ENCODE peak calls at places on chromosomes 4 and X, in nine cellular contexts. One of them, this sample, is unnamed.

GRCh38 chr4:28369504-28369903 is 1508.9 kb downstream of the STIM2 start:
- DNase-seq in CD8-positive, alpha-beta T cell: no peak
- DNase-seq in neural crest cell: no peak
- DNase-seq in MM.1S: no peak
- DNase-seq in lower lobe of right lung: no peak
- DNase-seq in fibroblast of lung: peak; percentile 13
- DNase-seq in kidney: no peak
- DNase-seq in uterus: no peak
- DNase-seq in WTC11: no peak
- DNase-seq in this sample: no peak

GRCh38 chr4:71290074-71290473 is 48.7 kb upstream of the SLC4A4 start:
- DNase-seq in CD8-positive, alpha-beta T cell: no peak
- DNase-seq in lower lobe of right lung: no peak
- DNase-seq in neural crest cell: no peak
- DNase-seq in fibroblast of lung: peak; percentile 89
- DNase-seq in MM.1S: no peak
- DNase-seq in WTC11: no peak
- DNase-seq in kidney: no peak
- DNase-seq in uterus: no peak
- DNase-seq in this sample: no peak

GRCh38 chr4:119082661-119083060 is 53.0 kb upstream of the MYOZ2 start:
- DNase-seq in fibroblast of lung: no peak
- DNase-seq in MM.1S: no peak
- DNase-seq in lower lobe of right lung: no peak
- DNase-seq in CD8-positive, alpha-beta T cell: no peak
- DNase-seq in neural crest cell: no peak
- DNase-seq in uterus: no peak
- DNase-seq in WTC11: no peak
- DNase-seq in kidney: no peak
- DNase-seq in this sample: no peak

GRCh38 chr4:158299459-158300007 is 89.2 kb downstream of the TMEM144 start:
- DNase-seq in WTC11: no peak
- DNase-seq in uterus: no peak
- DNase-seq in MM.1S: no peak
- DNase-seq in kidney: no peak
- DNase-seq in fibroblast of lung: no peak
- DNase-seq in neural crest cell: no peak
- DNase-seq in lower lobe of right lung: no peak
- DNase-seq in CD8-positive, alpha-beta T cell: no peak
- DNase-seq in this sample: no peak

GRCh38 chrX:42530027-42530426 is 247.9 kb downstream of the PPP1R2C start:
- DNase-seq in CD8-positive, alpha-beta T cell: no peak
- DNase-seq in WTC11: no peak
- DNase-seq in fibroblast of lung: peak; percentile 89
- DNase-seq in uterus: no peak
- DNase-seq in MM.1S: no peak
- DNase-seq in kidney: no peak
- DNase-seq in lower lobe of right lung: no peak
- DNase-seq in neural crest cell: no peak
- DNase-seq in this sample: no peak

GRCh38 chr4:74548561-74548960 is 103.6 kb downstream of the AREG start:
- DNase-seq in CD8-positive, alpha-beta T cell: no peak
- DNase-seq in uterus: no peak
- DNase-seq in MM.1S: no peak
- DNase-seq in WTC11: no peak
- DNase-seq in fibroblast of lung: no peak
- DNase-seq in lower lobe of right lung: no peak
- DNase-seq in kidney: no peak
- DNase-seq in neural crest cell: no peak
- DNase-seq in this sample: no peak

GRCh38 chrX:39165185-39165584 is 363.9 kb downstream of the MID1IP1 start:
- DNase-seq in neural crest cell: no peak
- DNase-seq in CD8-positive, alpha-beta T cell: no peak
- DNase-seq in fibroblast of lung: no peak
- DNase-seq in uterus: no peak
- DNase-seq in MM.1S: no peak
- DNase-seq in WTC11: no peak
- DNase-seq in kidney: no peak
- DNase-seq in lower lobe of right lung: no peak
- DNase-seq in this sample: no peak

GRCh38 chrX:72128881-72129280 is 2.8 kb downstream of the RTL5 start:
- DNase-seq in uterus: no peak
- DNase-seq in WTC11: peak; percentile 55
- DNase-seq in MM.1S: no peak
- DNase-seq in kidney: no peak
- DNase-seq in neural crest cell: peak; percentile 15
- DNase-seq in fibroblast of lung: no peak
- DNase-seq in lower lobe of right lung: no peak
- DNase-seq in CD8-positive, alpha-beta T cell: no peak
- DNase-seq in this sample: no peak

GRCh38 chrX:143873343-143873742 is 10.5 kb upstream of the UBE2NL start:
- DNase-seq in MM.1S: no peak
- DNase-seq in uterus: no peak
- DNase-seq in fibroblast of lung: peak; percentile 28
- DNase-seq in kidney: peak; percentile 24
- DNase-seq in lower lobe of right lung: no peak
- DNase-seq in CD8-positive, alpha-beta T cell: no peak
- DNase-seq in neural crest cell: no peak
- DNase-seq in WTC11: no peak
- DNase-seq in this sample: no peak

GRCh38 chrX:13208281-13208935 is 111.4 kb downstream of the ATXN3L start:
- DNase-seq in kidney: no peak
- DNase-seq in neural crest cell: no peak
- DNase-seq in uterus: no peak
- DNase-seq in lower lobe of right lung: no peak
- DNase-seq in CD8-positive, alpha-beta T cell: no peak
- DNase-seq in WTC11: no peak
- DNase-seq in MM.1S: no peak
- DNase-seq in fibroblast of lung: no peak
- DNase-seq in this sample: no peak

GRCh38 chrX:39808471-39808917 is 289.3 kb downstream of the BCOR start:
- DNase-seq in WTC11: no peak
- DNase-seq in MM.1S: no peak
- DNase-seq in kidney: peak; percentile 80
- DNase-seq in fibroblast of lung: peak; percentile 86
- DNase-seq in CD8-positive, alpha-beta T cell: no peak
- DNase-seq in uterus: no peak
- DNase-seq in neural crest cell: no peak
- DNase-seq in lower lobe of right lung: no peak
- DNase-seq in this sample: no peak

GRCh38 chrX:45077748-45078424 is 122.8 kb downstream of the DIPK2B start:
- DNase-seq in WTC11: no peak
- DNase-seq in neural crest cell: no peak
- DNase-seq in fibroblast of lung: no peak
- DNase-seq in MM.1S: peak; percentile 59
- DNase-seq in lower lobe of right lung: no peak
- DNase-seq in uterus: no peak
- DNase-seq in CD8-positive, alpha-beta T cell: no peak
- DNase-seq in kidney: no peak
- DNase-seq in this sample: no peak

GRCh38 chrX:122219735-122220134 is 964.3 kb upstream of the GRIA3 start:
- DNase-seq in WTC11: no peak
- DNase-seq in uterus: no peak
- DNase-seq in MM.1S: no peak
- DNase-seq in CD8-positive, alpha-beta T cell: no peak
- DNase-seq in kidney: no peak
- DNase-seq in fibroblast of lung: no peak
- DNase-seq in neural crest cell: no peak
- DNase-seq in lower lobe of right lung: no peak
- DNase-seq in this sample: no peak

GRCh38 chr4:55397024-55397520 is 1.3 kb downstream of the TMEM165 start:
- DNase-seq in fibroblast of lung: no peak
- DNase-seq in neural crest cell: no peak
- DNase-seq in kidney: no peak
- DNase-seq in lower lobe of right lung: no peak
- DNase-seq in uterus: peak; percentile 25
- DNase-seq in WTC11: no peak
- DNase-seq in CD8-positive, alpha-beta T cell: no peak
- DNase-seq in MM.1S: peak; percentile 18
- DNase-seq in this sample: no peak

DNA sequence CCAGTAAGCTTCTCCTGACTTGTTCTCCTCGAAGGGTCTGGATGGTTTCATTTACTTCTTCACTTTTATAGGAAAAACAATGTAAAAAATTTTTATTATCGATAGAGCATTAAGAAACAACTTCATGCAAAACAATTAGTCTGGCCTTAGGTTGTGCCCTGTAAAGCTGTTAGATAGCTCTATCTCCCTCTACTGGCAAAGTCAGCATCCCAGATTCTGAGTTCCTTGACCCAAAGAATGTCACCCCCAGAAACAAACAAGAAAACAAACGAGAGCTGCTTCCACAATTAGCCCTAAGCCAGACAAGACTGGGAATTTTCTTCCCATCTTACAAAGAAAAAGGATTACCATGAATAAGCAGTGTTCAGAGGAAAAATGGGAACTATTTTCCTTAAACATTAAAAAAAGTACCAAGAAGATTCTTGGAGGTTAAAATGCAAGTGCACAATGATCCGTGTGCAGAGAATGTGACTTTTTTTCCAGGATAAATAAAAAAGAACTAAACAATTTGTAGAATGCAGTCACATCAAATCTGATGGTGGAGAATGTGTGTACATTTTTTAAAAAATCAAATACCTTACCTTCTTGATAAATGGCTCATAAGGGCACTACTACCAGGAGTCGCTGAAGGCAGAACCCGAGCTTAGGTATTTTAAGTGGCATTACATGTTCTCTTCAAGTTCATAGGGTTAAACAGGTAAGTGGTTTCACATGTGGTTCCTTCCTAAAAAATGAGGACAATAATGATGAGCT is 293.2 kb downstream of the FBXO8 start:
- DNase-seq in fibroblast of lung: peak; percentile 20
- DNase-seq in kidney: no peak
- DNase-seq in lower lobe of right lung: no peak
- DNase-seq in uterus: no peak
- DNase-seq in MM.1S: peak; percentile 45
- DNase-seq in CD8-positive, alpha-beta T cell: no peak
- DNase-seq in WTC11: no peak
- DNase-seq in neural crest cell: no peak
- DNase-seq in this sample: peak; percentile 4
- TF ChIP-seq CTCF in fibroblast of lung: peak; percentile 66
- TF ChIP-seq CTCF in kidney: peak; percentile 3
- TF ChIP-seq CTCF in lower lobe of right lung: peak; percentile 29
- TF ChIP-seq CTCF in uterus: peak; percentile 27
- TF ChIP-seq CTCF in MM.1S: peak; percentile 59
- TF ChIP-seq CTCF in CD8-positive, alpha-beta T cell: no peak
- TF ChIP-seq CTCF in WTC11: peak; percentile 37
- TF ChIP-seq CTCF in neural crest cell: peak; percentile 69
- TF ChIP-seq CTCF in this sample: no peak

DNA sequence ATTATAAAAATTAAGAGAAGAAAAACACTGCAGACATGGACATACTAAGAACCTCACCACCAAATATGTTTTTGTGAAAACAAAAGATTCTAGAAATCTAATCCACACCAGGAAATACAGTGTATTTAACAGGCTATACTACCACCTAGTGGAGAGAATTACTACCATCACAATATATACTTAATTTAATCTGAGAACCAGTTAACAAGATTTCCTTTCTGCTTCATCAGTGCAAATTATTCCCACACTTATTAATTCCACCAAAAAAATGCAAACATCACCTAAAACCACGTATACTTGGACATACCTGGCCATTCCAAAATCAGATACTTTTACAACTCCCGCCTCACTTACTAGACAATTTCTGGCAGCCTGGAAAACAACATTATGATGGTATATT is 7.0 kb upstream of the TXK start:
- DNase-seq in WTC11: no peak
- DNase-seq in MM.1S: peak; percentile 63
- DNase-seq in fibroblast of lung: peak; percentile 42
- DNase-seq in CD8-positive, alpha-beta T cell: no peak
- DNase-seq in lower lobe of right lung: no peak
- DNase-seq in kidney: no peak
- DNase-seq in neural crest cell: no peak
- DNase-seq in uterus: no peak
- DNase-seq in this sample: peak; percentile 25
- TF ChIP-seq CTCF in WTC11: peak; percentile 58
- TF ChIP-seq CTCF in MM.1S: peak; percentile 46
- TF ChIP-seq CTCF in fibroblast of lung: no peak
- TF ChIP-seq CTCF in CD8-positive, alpha-beta T cell: peak; percentile 72
- TF ChIP-seq CTCF in lower lobe of right lung: peak; percentile 60
- TF ChIP-seq CTCF in kidney: peak; percentile 60
- TF ChIP-seq CTCF in neural crest cell: peak; percentile 84
- TF ChIP-seq CTCF in uterus: peak; percentile 33
- TF ChIP-seq CTCF in this sample: no peak

GRCh38 chr4:122922877-122923511 is 597 bp upstream of the NUDT6 start:
- DNase-seq in WTC11: peak; percentile 82
- DNase-seq in CD8-positive, alpha-beta T cell: peak; percentile 72
- DNase-seq in MM.1S: peak; percentile 90
- DNase-seq in lower lobe of right lung: peak; percentile 84
- DNase-seq in uterus: peak; percentile 83
- DNase-seq in kidney: peak; percentile 91
- DNase-seq in neural crest cell: peak; percentile 74
- DNase-seq in fibroblast of lung: peak; percentile 86
- DNase-seq in this sample: peak; percentile 86
- TF ChIP-seq CTCF in WTC11: no peak
- TF ChIP-seq CTCF in CD8-positive, alpha-beta T cell: no peak
- TF ChIP-seq CTCF in MM.1S: no peak
- TF ChIP-seq CTCF in lower lobe of right lung: no peak
- TF ChIP-seq CTCF in uterus: no peak
- TF ChIP-seq CTCF in kidney: no peak
- TF ChIP-seq CTCF in neural crest cell: no peak
- TF ChIP-seq CTCF in fibroblast of lung: no peak
- TF ChIP-seq CTCF in this sample: no peak

GRCh38 chr4:97720869-97721432 is 422.3 kb downstream of the STPG2 start:
- DNase-seq in WTC11: no peak
- DNase-seq in lower lobe of right lung: no peak
- DNase-seq in neural crest cell: no peak
- DNase-seq in MM.1S: peak; percentile 15
- DNase-seq in fibroblast of lung: peak; percentile 25
- DNase-seq in CD8-positive, alpha-beta T cell: no peak
- DNase-seq in kidney: no peak
- DNase-seq in uterus: no peak
- DNase-seq in this sample: no peak
- TF ChIP-seq CTCF in WTC11: no peak
- TF ChIP-seq CTCF in lower lobe of right lung: no peak
- TF ChIP-seq CTCF in neural crest cell: peak; percentile 62
- TF ChIP-seq CTCF in MM.1S: peak; percentile 35
- TF ChIP-seq CTCF in fibroblast of lung: no peak
- TF ChIP-seq CTCF in CD8-positive, alpha-beta T cell: no peak
- TF ChIP-seq CTCF in kidney: no peak
- TF ChIP-seq CTCF in uterus: no peak
- TF ChIP-seq CTCF in this sample: no peak

DNA sequence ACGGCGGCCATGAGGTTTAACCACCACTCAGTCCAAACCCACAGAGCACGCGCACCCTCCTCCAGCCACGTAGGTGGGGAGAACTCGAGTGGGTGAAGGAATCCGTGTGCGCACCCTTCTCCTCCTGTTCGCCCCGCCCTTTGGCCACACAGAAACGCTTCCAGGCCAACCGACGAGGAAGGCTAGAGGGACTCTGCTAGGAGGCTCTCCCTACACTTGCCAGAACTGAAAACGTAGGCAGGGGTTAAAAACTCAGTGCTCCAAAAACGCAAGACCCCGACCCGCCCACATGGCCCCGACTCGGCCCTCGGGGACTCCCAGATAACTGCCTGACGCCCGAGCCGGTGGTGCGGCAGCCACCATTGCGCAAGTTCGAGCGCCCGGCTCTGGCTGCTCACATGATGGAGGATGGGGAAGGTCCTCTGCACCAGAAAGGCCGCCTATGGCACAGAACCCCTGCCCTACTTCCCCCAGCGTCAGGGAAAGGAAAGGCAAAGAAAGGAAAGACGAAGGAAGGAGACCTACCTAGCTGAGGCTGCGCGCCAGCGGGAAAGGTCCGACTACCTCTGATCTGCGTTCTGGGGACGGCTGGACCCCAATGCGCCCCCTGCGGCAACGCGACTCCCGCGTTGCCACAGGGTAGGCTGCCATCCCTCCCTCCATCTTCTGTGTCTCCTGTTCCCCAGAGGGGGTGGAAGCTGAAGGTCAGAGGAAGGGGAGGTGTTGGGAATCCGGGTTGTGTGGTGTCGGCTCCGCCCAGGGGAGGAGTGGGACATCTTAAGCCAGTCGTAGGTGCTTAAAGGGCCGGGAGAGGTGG is 201.9 kb upstream of the AGTR2 start:
- DNase-seq in fibroblast of lung: peak; percentile 30
- DNase-seq in uterus: peak; percentile 20
- DNase-seq in lower lobe of right lung: peak; percentile 62
- DNase-seq in neural crest cell: peak; percentile 57
- DNase-seq in kidney: peak; percentile 74
- DNase-seq in MM.1S: peak; percentile 9
- DNase-seq in CD8-positive, alpha-beta T cell: no peak
- DNase-seq in WTC11: peak; percentile 77
- DNase-seq in this sample: peak; percentile 19
- TF ChIP-seq CTCF in fibroblast of lung: no peak
- TF ChIP-seq CTCF in uterus: no peak
- TF ChIP-seq CTCF in lower lobe of right lung: no peak
- TF ChIP-seq CTCF in neural crest cell: peak; percentile 48
- TF ChIP-seq CTCF in kidney: no peak
- TF ChIP-seq CTCF in MM.1S: no peak
- TF ChIP-seq CTCF in CD8-positive, alpha-beta T cell: no peak
- TF ChIP-seq CTCF in WTC11: no peak
- TF ChIP-seq CTCF in this sample: no peak

This sample was measured in GM20000.